ENCODE peak calls at places on chromosomes 3 and 15, in ten cellular contexts. V, K, I, H, X, T, F, D, E and U are unnamed samples. For H3K4me1, the result is how much of the 10 kb centered on the place peaks cover.

GRCh38 chr3:86867990-86868389 is 123.0 kb downstream of the VGLL3 start:
- DNase-seq in F (no peak), H (no peak), T (no peak), X (no peak), E (no peak), D (no peak), V (no peak), K (no peak), I (no peak), U (no peak)

GRCh38 chr3:172626241-172626640 is 84.6 kb downstream of the NCEH1 start:
- DNase-seq in D (no peak), X (no peak), I (no peak), K (no peak), E (no peak), T (no peak), F (no peak), V (no peak), H (no peak), U (no peak)

GRCh38 chr3:156685198-156685597 is 10.8 kb downstream of the TIPARP start:
- DNase-seq in K (no peak), D (no peak), E (no peak), F (no peak), T (no peak), V (no peak), X (no peak), H (no peak), I (no peak), U (no peak)

GRCh38 chr3:192897005-192897404 is 20.7 kb downstream of the MB21D2 start:
- DNase-seq in H (no peak), K (no peak), F (no peak), E (no peak), T (no peak), V (no peak), X (no peak), D (no peak), I (no peak), U (no peak)

GRCh38 chr15:79602731-79603130 is 170.6 kb downstream of the MINAR1 start:
- DNase-seq in X (no peak), F (no peak), V (no peak), E (no peak), H (no peak), K (no peak), D (no peak), I (no peak), T (no peak), U (no peak)

GRCh38 chr3:182837855-182838454 is 44.7 kb downstream of the ATP11B start:
- DNase-seq in E (no peak), F (no peak), V (no peak), X (no peak), I (no peak), D (no peak), T (no peak), H (no peak), K (no peak), U (no peak)

GRCh38 chr3:187274977-187275338 is 16.6 kb downstream of the MASP1 start:
- DNase-seq in D (no peak), V (no peak), I (peak), T (no peak), X (no peak), H (no peak), K (no peak), F (no peak), E (no peak), U (no peak)

GRCh38 chr15:58748787-58749531 is 548 bp downstream of the ADAM10 start:
- DNase-seq in X (no peak), T (peak), F (peak), H (peak), K (peak), E (peak), D (peak), I (peak), V (peak), U (peak)

GRCh38 chr3:58639842-58640241 is 26.7 kb downstream of the FAM3D start:
- DNase-seq in V (no peak), I (no peak), X (no peak), H (no peak), K (no peak), F (no peak), D (no peak), E (no peak), T (no peak), U (no peak)

GRCh38 chr15:82999905-83000671 is 11.4 kb downstream of the C15orf40 start:
- DNase-seq in T (no peak), V (peak), K (no peak), D (peak), X (no peak), F (no peak), I (no peak), H (no peak), E (no peak), U (no peak)

GRCh38 chr15:101148881-101149664 is 102.8 kb downstream of the CHSY1 start:
- DNase-seq in H (no peak), X (no peak), T (no peak), F (peak), K (no peak), I (no peak), D (no peak), V (no peak), E (no peak), U (no peak)

GRCh38 chr3:64221564-64222257 is 3.6 kb downstream of the PRICKLE2 start:
- DNase-seq in E (no peak), K (no peak), I (no peak), X (no peak), F (no peak), H (no peak), D (no peak), V (no peak), T (no peak), U (no peak)

GRCh38 chr3:64225695-64226499 is 631 bp upstream of the PRICKLE2 start:
- DNase-seq in K (no peak), V (no peak), F (no peak), X (no peak), I (no peak), H (no peak), D (no peak), E (no peak), T (no peak), U (no peak)

GRCh38 chr3:64222501-64222900 is 2.8 kb downstream of the PRICKLE2 start:
- DNase-seq in X (no peak), D (no peak), T (no peak), H (no peak), F (no peak), I (no peak), K (no peak), V (no peak), E (no peak), U (no peak)

GRCh38 chr3:64223809-64224570 is 1.3 kb downstream of the PRICKLE2 start:
- DNase-seq in E (no peak), F (no peak), T (no peak), D (no peak), I (no peak), X (no peak), H (no peak), K (no peak), V (peak), U (no peak)

DNA sequence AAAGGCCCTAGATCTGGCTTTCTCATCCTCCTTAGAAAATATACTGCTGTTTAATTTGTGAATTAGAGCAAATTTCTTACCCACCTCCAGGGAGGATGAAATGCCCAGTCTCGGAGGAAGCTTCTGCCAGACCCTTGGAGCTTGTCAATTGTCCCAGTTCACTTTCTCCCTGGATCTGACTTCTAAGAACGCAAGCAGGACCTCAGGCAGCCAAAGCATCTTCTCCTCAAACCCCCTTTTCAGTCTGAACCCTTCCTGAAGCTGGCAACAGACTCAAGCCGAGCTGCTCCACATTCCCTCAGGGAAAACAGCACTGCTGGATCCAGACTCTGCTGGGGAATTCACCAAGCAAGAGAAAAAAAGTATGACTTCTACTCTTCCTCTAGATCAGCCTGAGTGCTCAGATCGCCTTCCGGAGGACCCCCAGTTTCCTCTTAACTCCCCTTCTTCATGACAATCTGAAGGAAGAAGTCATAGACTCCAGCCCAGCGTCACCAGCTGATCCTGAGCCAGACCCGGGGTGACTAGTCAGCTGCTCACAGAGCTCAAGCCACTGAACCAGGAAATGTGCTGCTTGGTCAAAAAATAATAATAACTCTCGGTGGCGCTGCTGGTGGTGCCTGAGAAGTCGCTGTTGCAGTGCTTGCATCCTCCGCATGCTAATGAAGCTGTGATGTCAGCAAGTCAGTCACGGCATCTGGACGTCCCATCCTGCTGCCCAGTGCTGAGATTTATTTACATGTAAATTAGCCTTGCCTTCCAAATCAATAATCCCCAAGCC is at the start of gene PRICKLE2:
- DNase-seq in V (peak), T (peak), F (peak), K (peak), X (peak), I (peak), H (peak), D (no peak), E (peak), U (peak)
- TF ChIP-seq CTCF in V (no peak), T (no peak), F (no peak), K (no peak), X (peak), I (peak), H (peak), D (no peak), E (peak), U (peak)

DNA sequence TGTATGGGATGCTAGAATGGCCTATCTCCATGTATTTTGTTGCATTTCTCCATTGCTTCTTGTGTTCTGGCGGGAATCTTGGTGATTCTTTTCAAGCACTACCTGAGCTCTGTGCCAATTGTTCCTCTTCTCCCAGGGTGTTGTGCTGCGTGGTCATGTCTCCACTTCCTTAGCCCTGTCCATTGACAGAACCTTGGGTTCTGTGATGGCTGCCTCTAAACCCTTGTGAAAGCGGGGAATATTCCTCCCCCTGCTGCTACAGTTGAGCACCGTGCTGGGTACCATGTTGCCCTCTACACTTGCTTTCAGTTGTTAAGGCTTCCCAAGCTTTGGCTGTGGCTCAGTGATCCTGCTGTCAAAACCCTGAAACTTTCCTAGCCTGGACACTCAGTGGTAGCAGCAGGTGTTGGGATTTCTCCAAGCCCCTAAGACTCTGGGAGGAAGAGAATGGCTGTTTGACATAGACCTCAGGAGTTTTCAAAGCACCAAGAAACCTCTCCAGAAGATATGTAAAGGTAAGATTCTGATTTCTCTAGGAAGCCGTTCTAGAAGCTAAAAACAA is 69.5 kb downstream of the MBNL1 start:
- DNase-seq in D (no peak), T (no peak), F (no peak), K (no peak), X (no peak), H (no peak), I (no peak), V (no peak), E (no peak), U (no peak)
- H3K4me1 ChIP-seq in D (half or more), T (under half), F (half or more), K (under half), X (half or more), H (under half), I (under half), V (under half), E (under half), U (under half)

GRCh38 chr3:66572938-66573710 is 72.3 kb upstream of the LRIG1 start:
- DNase-seq in E (no peak), I (peak), V (no peak), K (no peak), F (no peak), X (no peak), T (no peak), D (no peak), H (peak), U (no peak)
- TF ChIP-seq CTCF in E (no peak), I (peak), V (no peak), K (peak), F (no peak), X (no peak), T (no peak), D (peak), H (no peak), U (no peak)

GRCh38 chr3:100087203-100087602 is 27.1 kb downstream of the FILIP1L start:
- DNase-seq in I (no peak), E (no peak), H (no peak), V (no peak), F (no peak), T (no peak), X (no peak), D (no peak), K (no peak), U (no peak)
- H3K4me1 ChIP-seq in I (under half), E (under half), H (under half), V (under half), F (under half), T (under half), X (half or more), D (under half), K (under half), U (under half)

DNA sequence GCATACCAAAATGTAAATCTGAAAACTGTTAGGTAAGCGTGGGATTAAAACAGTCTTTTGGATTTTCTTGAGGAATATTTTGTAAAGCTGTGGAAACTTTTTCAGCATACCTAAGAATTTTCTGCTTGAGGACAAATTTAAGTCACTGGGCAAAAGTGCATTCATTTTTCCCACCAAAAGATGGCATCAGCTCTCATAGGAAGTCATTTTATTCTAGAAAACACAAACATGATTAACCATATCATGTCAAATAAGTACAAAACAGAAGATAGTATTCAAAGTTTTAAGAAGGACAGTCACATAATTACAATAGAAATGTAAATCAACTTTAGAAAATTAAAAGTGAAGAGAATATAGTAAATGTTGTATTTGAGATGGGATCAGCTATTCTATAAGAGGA is 63.5 kb downstream of the SLC49A4 start:
- DNase-seq in K (no peak), E (no peak), V (no peak), I (no peak), F (no peak), X (no peak), H (no peak), T (no peak), D (no peak), U (no peak)
- TF ChIP-seq CTCF in K (peak), E (peak), V (no peak), I (peak), F (no peak), X (no peak), H (no peak), T (no peak), D (no peak), U (no peak)

DNA sequence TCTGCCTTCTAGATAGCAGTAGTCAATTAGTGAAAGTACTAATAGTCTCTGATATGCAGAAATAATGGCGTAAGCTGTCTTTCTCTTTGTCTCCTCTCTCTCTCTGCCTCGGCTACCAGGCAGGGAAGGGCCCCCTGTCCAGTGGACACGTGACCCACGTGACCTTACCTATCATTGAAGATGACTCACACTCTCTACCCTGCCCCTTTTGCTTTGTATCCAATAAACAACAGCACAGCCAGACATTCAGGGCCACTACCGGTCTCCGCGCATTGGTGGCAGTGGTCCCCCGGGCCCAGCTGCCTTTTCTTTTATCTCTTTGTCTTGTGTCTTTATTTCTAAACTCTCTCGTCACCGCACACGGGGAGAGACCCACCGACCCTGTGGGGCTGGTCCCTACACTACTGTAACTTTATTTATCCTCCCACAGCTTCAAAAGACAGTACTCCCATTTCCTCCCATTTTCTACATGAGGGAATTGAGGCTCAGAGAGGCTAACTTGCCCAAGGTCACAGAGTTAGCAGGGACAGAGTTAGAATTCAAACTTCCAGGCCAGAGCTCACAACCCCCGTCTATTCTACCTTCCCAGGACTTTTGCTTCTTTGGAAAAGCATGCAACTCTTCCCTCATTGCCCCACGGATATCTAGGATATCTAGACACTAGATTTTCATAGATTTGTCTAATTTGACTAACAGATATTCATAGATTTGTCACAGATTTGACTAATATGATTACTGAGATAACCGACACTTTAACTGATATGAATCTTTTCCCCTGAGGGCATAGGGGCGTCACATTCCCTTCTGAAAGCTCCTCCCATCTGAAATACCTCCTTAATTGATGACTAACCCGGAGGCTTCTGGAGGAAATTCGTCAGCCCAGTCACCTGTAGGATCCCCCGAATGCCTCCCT is 2.4 kb downstream of the PLA2G4D start:
- DNase-seq in E (no peak), F (no peak), V (no peak), I (peak), X (no peak), D (no peak), T (no peak), K (no peak), H (no peak), U (peak)
- H3K4me1 ChIP-seq in E (under half), F (under half), V (under half), I (under half), X (under half), D (under half), T (under half), K (under half), H (under half), U (under half)

GRCh38 chr3:134447371-134447770 is 38.4 kb downstream of the ANAPC13 start:
- DNase-seq in F (no peak), D (no peak), I (no peak), X (no peak), K (no peak), H (no peak), E (no peak), V (no peak), T (no peak), U (no peak)

GRCh38 chr3:134448664-134449063 is 37.1 kb downstream of the ANAPC13 start:
- DNase-seq in T (no peak), V (no peak), H (no peak), K (no peak), D (no peak), I (no peak), X (no peak), F (no peak), E (no peak), U (no peak)

GRCh38 chr3:134446800-134447199 is 39.0 kb downstream of the ANAPC13 start:
- DNase-seq in X (no peak), I (no peak), H (no peak), T (no peak), D (no peak), F (no peak), V (no peak), K (no peak), E (no peak), U (no peak)

GRCh38 chr3:134449951-134450350 is 35.8 kb downstream of the ANAPC13 start:
- DNase-seq in E (no peak), I (no peak), H (no peak), V (no peak), T (no peak), X (no peak), D (no peak), K (no peak), F (no peak), U (no peak)

GRCh38 chr3:134449277-134449676 is 36.5 kb downstream of the ANAPC13 start:
- DNase-seq in E (peak), F (no peak), T (peak), X (no peak), K (no peak), H (peak), I (peak), V (peak), D (no peak), U (no peak)
- TF ChIP-seq CTCF in E (peak), F (peak), T (peak), X (no peak), K (peak), H (no peak), I (peak), V (no peak), D (no peak), U (peak)

GRCh38 chr15:74785716-74786032 is 3.8 kb downstream of the CSK start:
- DNase-seq in X (no peak), E (no peak), V (no peak), K (no peak), I (no peak), H (no peak), F (no peak), D (no peak), T (no peak), U (no peak)
- H3K4me1 ChIP-seq in X (half or more), E (half or more), V (half or more), K (half or more), I (under half), H (under half), F (half or more), D (half or more), T (half or more), U (under half)

GRCh38 chr3:174325834-174326705 is 533.1 kb upstream of the NAALADL2 start:
- DNase-seq in X (no peak), K (no peak), V (no peak), T (no peak), D (no peak), H (no peak), E (no peak), I (no peak), F (no peak), U (no peak)
- TF ChIP-seq CTCF in X (no peak), K (no peak), V (no peak), T (no peak), D (no peak), H (no peak), E (no peak), I (no peak), F (no peak), U (no peak)